ENCODE peak calls at places on chromosomes 2 and 18, in seven cellular contexts. S is A549, P is K562, J is IMR-90, C is HepG2, I is GM12878, O is H1. L is an unnamed sample.
A peak's percentile ranks its signal among the peaks of the same experiment; 100 is the strongest.

GRCh38 chr2:10659898-10660568 is 29.7 kb downstream of the NOL10 start:
- DNase-seq in S (peak; percentile 65), P (peak; percentile 63), J (peak; percentile 90), C (peak; percentile 48), I (no peak), O (peak; percentile 79), L (peak; percentile 49)

GRCh38 chr2:82748653-82749052 is 1710.4 kb downstream of the SUCLG1 start:
- DNase-seq in S (no peak), P (no peak), J (no peak), C (no peak), I (no peak), O (no peak), L (no peak)

GRCh38 chr2:169343202-169343601 is 19.1 kb downstream of the LRP2 start:
- DNase-seq in S (no peak), P (no peak), J (no peak), C (no peak), I (no peak), O (no peak), L (no peak)

GRCh38 chr18:40431071-40431998 is 1523.7 kb upstream of the PIK3C3 start:
- DNase-seq in S (no peak), P (no peak), J (no peak), C (no peak), I (no peak), O (no peak), L (no peak)

GRCh38 chr18:65279668-65280305 is 471.0 kb upstream of the CDH7 start:
- DNase-seq in S (no peak), P (no peak), J (no peak), C (no peak), I (no peak), O (no peak), L (no peak)

GRCh38 chr2:195498176-195498575 is 158.8 kb upstream of the SLC39A10 start:
- DNase-seq in S (no peak), P (no peak), J (peak; percentile 30), C (peak; percentile 50), I (no peak), O (no peak), L (peak; percentile 33)

GRCh38 chr2:98029718-98030222 is 34.0 kb upstream of the TMEM131 start:
- DNase-seq in S (no peak), P (no peak), J (peak; percentile 40), C (no peak), I (no peak), O (peak; percentile 19), L (no peak)

GRCh38 chr2:137123241-137123640 is 357.9 kb downstream of the THSD7B start:
- DNase-seq in S (no peak), P (no peak), J (no peak), C (no peak), I (no peak), O (no peak), L (no peak)

GRCh38 chr2:42859006-42859552 is 66.7 kb upstream of the HAAO start:
- DNase-seq in S (peak; percentile 61), P (peak; percentile 81), J (peak; percentile 81), C (peak; percentile 81), I (peak; percentile 52), O (peak; percentile 94), L (peak; percentile 69)

GRCh38 chr2:45975752-45976517 is 321.3 kb upstream of the EPAS1 start:
- DNase-seq in S (no peak), P (no peak), J (no peak), C (no peak), I (no peak), O (peak; percentile 26), L (no peak)

GRCh38 chr2:127454595-127455565 is 36.7 kb downstream of the PROC start:
- DNase-seq in S (peak; percentile 26), P (no peak), J (no peak), C (peak; percentile 97), I (no peak), O (no peak), L (no peak)

GRCh38 chr2:65064728-65065552 is 8.7 kb downstream of the CEP68 start:
- DNase-seq in S (peak; percentile 52), P (peak; percentile 58), J (peak; percentile 96), C (peak; percentile 36), I (peak; percentile 86), O (no peak), L (no peak)

GRCh38 chr2:39919511-39920317 is 140.7 kb upstream of the THUMPD2 start:
- DNase-seq in S (no peak), P (no peak), J (no peak), C (no peak), I (no peak), O (no peak), L (no peak)

GRCh38 chr2:164747140-164747539 is 94.5 kb downstream of the COBLL1 start:
- DNase-seq in S (no peak), P (no peak), J (no peak), C (no peak), I (no peak), O (no peak), L (no peak)

GRCh38 chr18:22563098-22563707 is 145.5 kb upstream of the CTAGE1 start:
- DNase-seq in S (peak; percentile 82), P (peak; percentile 69), J (peak; percentile 95), C (peak; percentile 62), I (peak; percentile 3), O (no peak), L (peak; percentile 74)

GRCh38 chr2:180554330-180554729 is 426.1 kb upstream of the UBE2E3 start:
- DNase-seq in S (no peak), P (no peak), J (no peak), C (no peak), I (no peak), O (no peak), L (no peak)

GRCh38 chr2:217897091-217897715 is 105.6 kb downstream of the TNS1 start:
- DNase-seq in S (no peak), P (no peak), J (no peak), C (no peak), I (no peak), O (no peak), L (no peak)

GRCh38 chr2:157751462-157752058 is 122.9 kb upstream of the ACVR1C start:
- DNase-seq in S (no peak), P (peak; percentile 38), J (peak; percentile 57), C (peak; percentile 22), I (peak; percentile 36), O (peak; percentile 76), L (no peak)

GRCh38 chr2:59737313-59737712 is 816.1 kb downstream of the BCL11A start:
- DNase-seq in S (no peak), P (no peak), J (no peak), C (no peak), I (no peak), O (no peak), L (no peak)

GRCh38 chr2:61632276-61633169 is 94.4 kb upstream of the XPO1 start:
- DNase-seq in S (no peak), P (no peak), J (no peak), C (no peak), I (no peak), O (no peak), L (no peak)

GRCh38 chr18:79439201-79440023 is 43.7 kb downstream of the NFATC1 start:
- DNase-seq in S (no peak), P (peak; percentile 49), J (peak; percentile 6), C (no peak), I (no peak), O (no peak), L (no peak)

GRCh38 chr2:47654790-47655562 is 128.0 kb upstream of the MSH6 start:
- DNase-seq in S (no peak), P (no peak), J (no peak), C (no peak), I (peak; percentile 60), O (no peak), L (no peak)

GRCh38 chr18:69691008-69691760 is 256.5 kb downstream of the CD226 start:
- DNase-seq in S (no peak), P (no peak), J (no peak), C (no peak), I (no peak), O (no peak), L (no peak)

GRCh38 chr18:11065061-11065460 is 84.3 kb downstream of the PIEZO2 start:
- DNase-seq in S (no peak), P (no peak), J (no peak), C (no peak), I (no peak), O (no peak), L (no peak)

GRCh38 chr2:15799432-15799827 is 140.9 kb upstream of the MYCN start:
- DNase-seq in S (no peak), P (no peak), J (no peak), C (no peak), I (no peak), O (no peak), L (no peak)

GRCh38 chr2:35428548-35428947 is 927.0 kb upstream of the CRIM1 start:
- DNase-seq in S (no peak), P (peak; percentile 18), J (no peak), C (peak; percentile 25), I (no peak), O (peak; percentile 77), L (no peak)

GRCh38 chr2:3670376-3670775 is 12.4 kb downstream of the ALLC start:
- DNase-seq in S (no peak), P (no peak), J (no peak), C (no peak), I (no peak), O (peak; percentile 31), L (no peak)
- TF ChIP-seq CEBPB in S (no peak), P (no peak), J (no peak), C (no peak), I (no peak), O (no peak), L (no peak)

GRCh38 chr2:114933671-114934241 is 491.3 kb downstream of the DPP10 start:
- DNase-seq in S (no peak), P (no peak), J (no peak), C (no peak), I (no peak), O (no peak), L (no peak)
- TF ChIP-seq CEBPB in S (no peak), P (no peak), J (no peak), C (no peak), I (no peak), O (no peak), L (no peak)

GRCh38 chr18:55515946-55516710 is 71.9 kb downstream of the TCF4 start:
- DNase-seq in S (no peak), P (no peak), J (peak; percentile 84), C (no peak), I (no peak), O (no peak), L (no peak)
- TF ChIP-seq CEBPB in S (no peak), P (no peak), J (no peak), C (no peak), I (no peak), O (no peak), L (no peak)

GRCh38 chr2:235763816-235764215 is 270.0 kb downstream of the AGAP1 start:
- DNase-seq in S (no peak), P (no peak), J (no peak), C (no peak), I (no peak), O (no peak), L (no peak)

GRCh38 chr2:235768606-235769005 is 274.8 kb downstream of the AGAP1 start:
- DNase-seq in S (no peak), P (no peak), J (peak; percentile 19), C (no peak), I (no peak), O (no peak), L (no peak)

GRCh38 chr2:235769046-235769445 is 275.2 kb downstream of the AGAP1 start:
- DNase-seq in S (no peak), P (no peak), J (no peak), C (no peak), I (no peak), O (no peak), L (no peak)

GRCh38 chr2:235765181-235765820 is 271.5 kb downstream of the AGAP1 start:
- DNase-seq in S (peak; percentile 8), P (no peak), J (peak; percentile 73), C (no peak), I (no peak), O (no peak), L (peak; percentile 55)

GRCh38 chr2:235766206-235766794 is 272.5 kb downstream of the AGAP1 start:
- DNase-seq in S (peak; percentile 65), P (peak; percentile 58), J (peak; percentile 74), C (peak; percentile 70), I (no peak), O (peak; percentile 73), L (peak; percentile 62)
- TF ChIP-seq CEBPB in S (no peak), P (no peak), J (no peak), C (no peak), I (no peak), O (no peak), L (no peak)

L was measured in HCT116.